ENCODE peak calls at places on chromosome 18, in nine cellular contexts. One of them, this sample, is unnamed.

GRCh38 chr18:74944676-74945075 is 264.3 kb downstream of the PTGR3 start:
- DNase-seq in HS-5: no peak
- DNase-seq in hepatic stellate cell: no peak
- DNase-seq in GM04504: no peak
- DNase-seq in GM10248: no peak
- DNase-seq in C1 segment of cervical spinal cord: no peak
- DNase-seq in KBM-7: no peak
- DNase-seq in coronary artery: no peak
- DNase-seq in activated gamma-delta T cell: no peak
- DNase-seq in this sample: no peak

GRCh38 chr18:11005528-11005927 is 143.8 kb downstream of the PIEZO2 start:
- DNase-seq in HS-5: peak
- DNase-seq in hepatic stellate cell: peak
- DNase-seq in GM04504: no peak
- DNase-seq in GM10248: no peak
- DNase-seq in C1 segment of cervical spinal cord: peak
- DNase-seq in KBM-7: no peak
- DNase-seq in coronary artery: no peak
- DNase-seq in activated gamma-delta T cell: no peak
- DNase-seq in this sample: peak

GRCh38 chr18:58615150-58616132 is 13.4 kb downstream of the ALPK2 start:
- DNase-seq in HS-5: no peak
- DNase-seq in hepatic stellate cell: no peak
- DNase-seq in GM04504: no peak
- DNase-seq in GM10248: peak
- DNase-seq in C1 segment of cervical spinal cord: no peak
- DNase-seq in KBM-7: no peak
- DNase-seq in coronary artery: no peak
- DNase-seq in activated gamma-delta T cell: no peak
- DNase-seq in this sample: no peak

GRCh38 chr18:9323750-9324445 is 10.7 kb upstream of the TWSG1 start:
- DNase-seq in HS-5: no peak
- DNase-seq in hepatic stellate cell: no peak
- DNase-seq in GM04504: no peak
- DNase-seq in GM10248: no peak
- DNase-seq in C1 segment of cervical spinal cord: no peak
- DNase-seq in KBM-7: peak
- DNase-seq in coronary artery: no peak
- DNase-seq in activated gamma-delta T cell: no peak
- DNase-seq in this sample: no peak

GRCh38 chr18:73214970-73215369 is 347.2 kb upstream of the NETO1 start:
- DNase-seq in HS-5: no peak
- DNase-seq in hepatic stellate cell: no peak
- DNase-seq in GM04504: no peak
- DNase-seq in GM10248: no peak
- DNase-seq in C1 segment of cervical spinal cord: no peak
- DNase-seq in KBM-7: no peak
- DNase-seq in coronary artery: no peak
- DNase-seq in activated gamma-delta T cell: no peak
- DNase-seq in this sample: no peak

GRCh38 chr18:12008842-12009580 is 27.7 kb downstream of the IMPA2 start:
- DNase-seq in HS-5: no peak
- DNase-seq in hepatic stellate cell: no peak
- DNase-seq in GM04504: no peak
- DNase-seq in GM10248: no peak
- DNase-seq in C1 segment of cervical spinal cord: no peak
- DNase-seq in KBM-7: no peak
- DNase-seq in coronary artery: no peak
- DNase-seq in activated gamma-delta T cell: no peak
- DNase-seq in this sample: no peak

GRCh38 chr18:52287151-52287550 is 52.8 kb upstream of the DCC start:
- DNase-seq in HS-5: no peak
- DNase-seq in hepatic stellate cell: no peak
- DNase-seq in GM04504: no peak
- DNase-seq in GM10248: no peak
- DNase-seq in C1 segment of cervical spinal cord: no peak
- DNase-seq in KBM-7: no peak
- DNase-seq in coronary artery: no peak
- DNase-seq in activated gamma-delta T cell: no peak
- DNase-seq in this sample: no peak

GRCh38 chr18:2687390-2688001 is 32.0 kb downstream of the SMCHD1 start:
- DNase-seq in HS-5: no peak
- DNase-seq in hepatic stellate cell: no peak
- DNase-seq in GM04504: no peak
- DNase-seq in GM10248: peak
- DNase-seq in C1 segment of cervical spinal cord: no peak
- DNase-seq in KBM-7: no peak
- DNase-seq in coronary artery: no peak
- DNase-seq in activated gamma-delta T cell: no peak
- DNase-seq in this sample: no peak

GRCh38 chr18:9612989-9613388 is 1.4 kb downstream of the PPP4R1 start:
- DNase-seq in HS-5: no peak
- DNase-seq in hepatic stellate cell: no peak
- DNase-seq in GM04504: no peak
- DNase-seq in GM10248: no peak
- DNase-seq in C1 segment of cervical spinal cord: no peak
- DNase-seq in KBM-7: no peak
- DNase-seq in coronary artery: no peak
- DNase-seq in activated gamma-delta T cell: no peak
- DNase-seq in this sample: no peak

GRCh38 chr18:23191952-23192662 is 56.8 kb downstream of the CABLES1 start:
- DNase-seq in HS-5: no peak
- DNase-seq in hepatic stellate cell: peak
- DNase-seq in GM04504: no peak
- DNase-seq in GM10248: no peak
- DNase-seq in C1 segment of cervical spinal cord: peak
- DNase-seq in KBM-7: peak
- DNase-seq in coronary artery: no peak
- DNase-seq in activated gamma-delta T cell: no peak
- DNase-seq in this sample: no peak

GRCh38 chr18:11868230-11868629 is 17.0 kb downstream of the CHMP1B start:
- DNase-seq in HS-5: no peak
- DNase-seq in hepatic stellate cell: no peak
- DNase-seq in GM04504: no peak
- DNase-seq in GM10248: no peak
- DNase-seq in C1 segment of cervical spinal cord: no peak
- DNase-seq in KBM-7: no peak
- DNase-seq in coronary artery: no peak
- DNase-seq in activated gamma-delta T cell: no peak
- DNase-seq in this sample: no peak

GRCh38 chr18:55334875-55335274 is 253.1 kb downstream of the TCF4 start:
- DNase-seq in HS-5: no peak
- DNase-seq in hepatic stellate cell: no peak
- DNase-seq in GM04504: no peak
- DNase-seq in GM10248: no peak
- DNase-seq in C1 segment of cervical spinal cord: peak
- DNase-seq in KBM-7: no peak
- DNase-seq in coronary artery: no peak
- DNase-seq in activated gamma-delta T cell: no peak
- DNase-seq in this sample: no peak

GRCh38 chr18:23966909-23967308 is 47.6 kb upstream of the TTC39C start:
- DNase-seq in HS-5: no peak
- DNase-seq in hepatic stellate cell: no peak
- DNase-seq in GM04504: no peak
- DNase-seq in GM10248: no peak
- DNase-seq in C1 segment of cervical spinal cord: no peak
- DNase-seq in KBM-7: no peak
- DNase-seq in coronary artery: no peak
- DNase-seq in activated gamma-delta T cell: no peak
- DNase-seq in this sample: no peak

GRCh38 chr18:63111549-63112402 is 207.8 kb downstream of the BCL2 start:
- DNase-seq in HS-5: no peak
- DNase-seq in hepatic stellate cell: no peak
- DNase-seq in GM04504: no peak
- DNase-seq in GM10248: no peak
- DNase-seq in C1 segment of cervical spinal cord: no peak
- DNase-seq in KBM-7: peak
- DNase-seq in coronary artery: no peak
- DNase-seq in activated gamma-delta T cell: no peak
- DNase-seq in this sample: no peak

GRCh38 chr18:58670561-58671121 is 624 bp upstream of the MALT1 start:
- DNase-seq in HS-5: no peak
- DNase-seq in hepatic stellate cell: no peak
- DNase-seq in GM04504: no peak
- DNase-seq in GM10248: no peak
- DNase-seq in C1 segment of cervical spinal cord: no peak
- DNase-seq in KBM-7: no peak
- DNase-seq in coronary artery: no peak
- DNase-seq in activated gamma-delta T cell: no peak
- DNase-seq in this sample: no peak

GRCh38 chr18:48398074-48398473 is 11.1 kb downstream of the ZBTB7C start:
- DNase-seq in HS-5: no peak
- DNase-seq in hepatic stellate cell: no peak
- DNase-seq in GM04504: no peak
- DNase-seq in GM10248: no peak
- DNase-seq in C1 segment of cervical spinal cord: no peak
- DNase-seq in KBM-7: no peak
- DNase-seq in coronary artery: no peak
- DNase-seq in activated gamma-delta T cell: no peak
- DNase-seq in this sample: no peak

GRCh38 chr18:75227535-75227934 is 16.9 kb downstream of the TSHZ1 start:
- DNase-seq in HS-5: no peak
- DNase-seq in hepatic stellate cell: no peak
- DNase-seq in GM04504: no peak
- DNase-seq in GM10248: no peak
- DNase-seq in C1 segment of cervical spinal cord: no peak
- DNase-seq in KBM-7: no peak
- DNase-seq in coronary artery: no peak
- DNase-seq in activated gamma-delta T cell: no peak
- DNase-seq in this sample: no peak

GRCh38 chr18:54852780-54853675 is 24.8 kb downstream of the RAB27B start:
- DNase-seq in HS-5: no peak
- DNase-seq in hepatic stellate cell: no peak
- DNase-seq in GM04504: no peak
- DNase-seq in GM10248: no peak
- DNase-seq in C1 segment of cervical spinal cord: no peak
- DNase-seq in KBM-7: peak
- DNase-seq in coronary artery: no peak
- DNase-seq in activated gamma-delta T cell: no peak
- DNase-seq in this sample: no peak

GRCh38 chr18:3340682-3341097 is 78.8 kb downstream of the MYL12B start:
- DNase-seq in HS-5: no peak
- DNase-seq in hepatic stellate cell: no peak
- DNase-seq in GM04504: no peak
- DNase-seq in GM10248: no peak
- DNase-seq in C1 segment of cervical spinal cord: no peak
- DNase-seq in KBM-7: peak
- DNase-seq in coronary artery: no peak
- DNase-seq in activated gamma-delta T cell: no peak
- DNase-seq in this sample: no peak

GRCh38 chr18:23151414-23152099 is 16.3 kb downstream of the CABLES1 start:
- DNase-seq in HS-5: no peak
- DNase-seq in hepatic stellate cell: no peak
- DNase-seq in GM04504: no peak
- DNase-seq in GM10248: no peak
- DNase-seq in C1 segment of cervical spinal cord: no peak
- DNase-seq in KBM-7: no peak
- DNase-seq in coronary artery: no peak
- DNase-seq in activated gamma-delta T cell: no peak
- DNase-seq in this sample: no peak

GRCh38 chr18:80181642-80182461 is 65.5 kb downstream of the PARD6G start:
- DNase-seq in HS-5: no peak
- DNase-seq in hepatic stellate cell: no peak
- DNase-seq in GM04504: no peak
- DNase-seq in GM10248: no peak
- DNase-seq in C1 segment of cervical spinal cord: no peak
- DNase-seq in KBM-7: no peak
- DNase-seq in coronary artery: no peak
- DNase-seq in activated gamma-delta T cell: no peak
- DNase-seq in this sample: no peak

GRCh38 chr18:44625367-44625766 is 55.3 kb upstream of the SETBP1 start:
- DNase-seq in HS-5: no peak
- DNase-seq in hepatic stellate cell: no peak
- DNase-seq in GM04504: no peak
- DNase-seq in GM10248: no peak
- DNase-seq in C1 segment of cervical spinal cord: no peak
- DNase-seq in KBM-7: no peak
- DNase-seq in coronary artery: no peak
- DNase-seq in activated gamma-delta T cell: no peak
- DNase-seq in this sample: no peak

GRCh38 chr18:4455113-4455811 is at the start of gene DLGAP1:
- DNase-seq in HS-5: no peak
- DNase-seq in hepatic stellate cell: no peak
- DNase-seq in GM04504: no peak
- DNase-seq in GM10248: peak
- DNase-seq in C1 segment of cervical spinal cord: peak
- DNase-seq in KBM-7: peak
- DNase-seq in coronary artery: no peak
- DNase-seq in activated gamma-delta T cell: no peak
- DNase-seq in this sample: no peak

This sample was measured in COLO829.